ENCODE peak calls at places on chromosome 5, in five cellular contexts. O is SJCRH30; X is occipital lobe; Z is NCI-H1092; K is activated naive CD8-positive, alpha-beta T cell treated with anti-CD3 and anti-CD28 coated beads, Interleukin-2, amount 50 U/mL, for 24 hours. G is an unnamed sample.

GRCh38 chr5:10859393-10860195 is 98.6 kb upstream of the DAP start:
- DNase-seq in K (no peak), X (no peak), O (no peak), Z (no peak), G (no peak)

GRCh38 chr5:158277276-158277675 is 418.3 kb upstream of the CLINT1 start:
- DNase-seq in K (no peak), Z (no peak), O (no peak), X (no peak), G (no peak)

GRCh38 chr5:128455861-128456361 is 82.1 kb downstream of the FBN2 start:
- DNase-seq in O (peak; percentile 96), X (no peak), Z (no peak), K (no peak), G (no peak)

GRCh38 chr5:169450464-169450863 is 133.1 kb upstream of the SPDL1 start:
- DNase-seq in K (no peak), Z (no peak), X (no peak), O (no peak), G (peak; percentile 34)

GRCh38 chr5:2739360-2740050 is 12.0 kb downstream of the IRX2 start:
- DNase-seq in X (no peak), Z (peak; percentile 36), K (no peak), O (no peak), G (no peak)

GRCh38 chr5:127746756-127747155 is 43.6 kb downstream of the CCDC192 start:
- DNase-seq in X (no peak), O (no peak), K (no peak), Z (no peak), G (no peak)

GRCh38 chr5:157860898-157861894 is 2.3 kb upstream of the CLINT1 start:
- DNase-seq in K (no peak), X (no peak), Z (no peak), O (no peak), G (no peak)

GRCh38 chr5:135038829-135039525 is 4.9 kb upstream of the PITX1 start:
- DNase-seq in X (no peak), O (no peak), K (peak; percentile 22), Z (no peak), G (no peak)

GRCh38 chr5:179421156-179421895 is 76.1 kb upstream of the ADAMTS2 start:
- DNase-seq in Z (no peak), O (no peak), X (no peak), K (no peak), G (peak; percentile 62)

GRCh38 chr5:88092938-88093635 is 175.6 kb downstream of the TMEM161B start:
- DNase-seq in O (no peak), X (no peak), Z (no peak), K (no peak), G (no peak)

GRCh38 chr5:126680215-126680817 is 79.6 kb downstream of the PHAX start:
- DNase-seq in Z (no peak), O (peak; percentile 67), X (no peak), K (no peak), G (no peak)

GRCh38 chr5:151895660-151896040 is 29.0 kb downstream of the GLRA1 start:
- DNase-seq in K (no peak), Z (no peak), O (peak; percentile 18), X (no peak), G (no peak)

GRCh38 chr5:68848086-68848485 is 245.7 kb upstream of the SLC30A5 start:
- DNase-seq in O (no peak), Z (no peak), X (no peak), K (no peak), G (no peak)

GRCh38 chr5:153084476-153084875 is 406.0 kb upstream of the GRIA1 start:
- DNase-seq in K (no peak), X (no peak), Z (no peak), O (no peak), G (no peak)